ENCODE peak calls at places on chromosomes 1 and 21, in eight cellular contexts. I is stimulated activated CD8-positive, alpha-beta memory T cell treated with anti-CD3 and anti-CD28 coated beads, Interleukin-12 subunit alpha, Interleukin-12 subunit beta, amount 100 ng/mL, for 1 hour; W is naive thymus-derived CD8-positive, alpha-beta T cell; E is activated CD4-positive, alpha-beta T cell treated with anti-CD3 and anti-CD28 coated beads, Interleukin-2, amount 10 ng/mL, durations not matched to agents 7 days and 5 days; A is HCEC 1CT; P is MCF 10A; C is heart right ventricle; J is HTR-8/SVneo. T is an unnamed sample.

GRCh38 chr1:93649231-93649630 is 32.4 kb downstream of the BCAR3 start:
- DNase-seq in I (no peak), W (no peak), E (no peak), A (no peak), P (peak), C (no peak), J (no peak), T (no peak)

GRCh38 chr21:22536511-22536910 is 1538.3 kb downstream of the NCAM2 start:
- DNase-seq in I (no peak), W (no peak), E (no peak), A (no peak), P (peak), C (no peak), J (peak), T (no peak)

GRCh38 chr1:191709215-191709614 is 449.0 kb upstream of the RGS18 start:
- DNase-seq in I (no peak), W (no peak), E (no peak), A (no peak), P (peak), C (no peak), J (no peak), T (no peak)

GRCh38 chr1:197958438-197958837 is 41.3 kb downstream of the LHX9 start:
- DNase-seq in I (no peak), W (no peak), E (no peak), A (no peak), P (no peak), C (no peak), J (no peak), T (no peak)

GRCh38 chr21:37079211-37079824 is 6.3 kb downstream of the TTC3 start:
- DNase-seq in I (no peak), W (no peak), E (peak), A (no peak), P (peak), C (no peak), J (no peak), T (no peak)

GRCh38 chr1:81706650-81707435 is 93.9 kb upstream of the ADGRL2 start:
- DNase-seq in I (no peak), W (no peak), E (no peak), A (peak), P (peak), C (no peak), J (no peak), T (no peak)

GRCh38 chr1:18531503-18531845 is 50.7 kb downstream of the KLHDC7A start:
- DNase-seq in I (no peak), W (no peak), E (no peak), A (no peak), P (no peak), C (no peak), J (no peak), T (no peak)

GRCh38 chr1:154859786-154860153 is 10.3 kb downstream of the KCNN3 start:
- DNase-seq in I (no peak), W (no peak), E (no peak), A (no peak), P (no peak), C (no peak), J (no peak), T (no peak)

GRCh38 chr1:243974451-243975292 is 76.4 kb upstream of the ZBTB18 start:
- DNase-seq in I (no peak), W (no peak), E (no peak), A (no peak), P (peak), C (no peak), J (no peak), T (no peak)